ENCODE peak calls at places on chromosome 12, in four cellular contexts. Y is K562, C is GM12878, Q is HepG2. W is an unnamed sample.

GRCh38 chr12:113116875-113117274 is 18.7 kb downstream of the RASAL1 start:
- ATAC-seq in Y (peak; percentile 79), C (no peak), Q (no peak), W (no peak)

GRCh38 chr12:45128637-45129036 is 77.7 kb upstream of the DBX2 start:
- ATAC-seq in Y (no peak), C (no peak), Q (no peak), W (no peak)

GRCh38 chr12:53626702-53627169 is 554 bp upstream of the ATF7 start:
- ATAC-seq in Y (peak; percentile 0), C (peak; percentile 4), Q (no peak), W (no peak)

GRCh38 chr12:59372971-59373370 is 222.9 kb upstream of the SLC16A7 start:
- ATAC-seq in Y (no peak), C (peak; percentile 74), Q (peak; percentile 68), W (no peak)

GRCh38 chr12:121538699-121539061 is 42.1 kb downstream of the KDM2B start:
- ATAC-seq in Y (no peak), C (no peak), Q (peak; percentile 73), W (no peak)

GRCh38 chr12:3820122-3820521 is 53.1 kb downstream of the PARP11 start:
- ATAC-seq in Y (no peak), C (no peak), Q (no peak), W (no peak)

GRCh38 chr12:4064008-4064407 is 190.8 kb upstream of the PARP11 start:
- ATAC-seq in Y (no peak), C (no peak), Q (no peak), W (no peak)

GRCh38 chr12:119938049-119938667 is 50.9 kb upstream of the BICDL1 start:
- ATAC-seq in Y (peak; percentile 89), C (peak; percentile 89), Q (peak; percentile 67), W (no peak)

GRCh38 chr12:81146228-81147225 is 68.6 kb downstream of the ACSS3 start:
- ATAC-seq in Y (no peak), C (no peak), Q (peak; percentile 74), W (no peak)

DNA sequence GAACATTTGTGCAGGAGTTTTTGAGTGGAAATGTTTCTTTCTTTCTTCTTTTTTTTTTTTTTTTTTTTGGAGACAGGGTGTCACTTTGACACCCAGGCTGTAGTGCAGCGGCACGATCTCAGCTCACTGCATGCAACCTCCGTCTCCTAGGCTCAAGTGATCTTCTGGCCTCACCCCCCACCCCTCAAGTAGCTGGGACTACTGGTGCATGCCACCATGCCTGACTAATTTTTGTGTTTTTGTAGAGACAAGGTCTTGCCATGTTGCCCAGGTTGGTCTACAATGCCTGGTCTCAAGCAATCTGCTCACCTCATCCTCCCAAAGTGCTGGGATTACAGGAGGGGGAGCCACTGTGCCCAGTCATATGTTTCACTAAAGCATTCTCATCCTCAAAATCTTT is 69.2 kb upstream of the BCAT1 start:
- ATAC-seq in Y (no peak), C (no peak), Q (no peak), W (no peak)
- H3K4me1 ChIP-seq in Y (no peaks in the 10 kb centered on the region), C (peaks cover 35% of the 10 kb centered on the region), Q (no peaks in the 10 kb centered on the region), W (no peaks in the 10 kb centered on the region)

GRCh38 chr12:69529021-69529420 is 56.2 kb upstream of the CCT2 start:
- ATAC-seq in Y (no peak), C (peak; percentile 57), Q (no peak), W (no peak)
- H3K9me3 ChIP-seq in Y (no peaks in the 10 kb centered on the region), C (no peaks in the 10 kb centered on the region), Q (no peaks in the 10 kb centered on the region), W (no peaks in the 10 kb centered on the region)

DNA sequence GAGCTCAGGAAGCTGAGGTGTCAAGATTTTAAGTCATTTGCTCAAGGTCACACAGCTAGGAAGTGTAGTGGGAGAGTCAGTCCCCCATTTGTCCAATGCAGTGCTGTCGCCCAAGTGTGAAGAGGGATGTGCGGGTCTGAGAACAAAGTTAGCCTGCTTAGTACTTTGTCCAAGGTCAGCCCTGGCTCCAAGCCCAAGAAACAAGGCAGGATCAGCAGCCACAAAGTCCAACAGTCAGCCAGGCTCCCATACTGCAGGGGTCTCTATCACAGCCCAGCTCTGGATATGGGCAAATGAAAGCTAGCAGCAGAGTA is 90.8 kb upstream of the EEA1 start:
- ATAC-seq in Y (no peak), C (no peak), Q (peak; percentile 1), W (no peak)
- TF ChIP-seq EP300 in Y (no peak), C (no peak), Q (no peak), W (no peak)

DNA sequence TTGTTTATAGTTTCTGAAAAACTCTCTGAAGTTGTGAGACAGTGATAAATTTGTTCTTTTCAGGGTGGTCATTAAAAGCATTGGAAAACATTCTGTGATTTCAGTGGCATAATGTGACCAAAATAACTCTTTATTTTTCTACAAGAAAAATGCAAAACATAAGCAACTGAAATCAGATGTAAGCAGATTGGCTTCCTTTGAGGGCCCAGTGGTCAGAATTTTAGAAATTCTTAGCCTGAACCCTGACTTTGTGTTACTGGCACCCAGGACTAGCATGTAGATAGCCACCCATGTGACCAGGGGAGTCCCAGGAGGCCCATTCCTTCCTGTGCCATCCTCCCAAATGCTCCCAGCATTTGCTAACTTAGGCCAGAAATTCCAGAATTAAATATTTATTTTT is 145.6 kb upstream of the SLC38A2 start:
- ATAC-seq in Y (no peak), C (no peak), Q (no peak), W (peak; percentile 52)
- H3K4me1 ChIP-seq in Y (peaks cover 7% of the 10 kb centered on the region), C (peaks cover 30% of the 10 kb centered on the region), Q (peaks cover 100% of the 10 kb centered on the region), W (peaks cover 59% of the 10 kb centered on the region)

GRCh38 chr12:62651138-62651537 is 184.5 kb downstream of the MON2 start:
- ATAC-seq in Y (no peak), C (no peak), Q (no peak), W (no peak)

GRCh38 chr12:62654558-62655241 is 188.1 kb downstream of the MON2 start:
- ATAC-seq in Y (no peak), C (no peak), Q (no peak), W (no peak)

GRCh38 chr12:62655524-62656160 is 189.0 kb downstream of the MON2 start:
- ATAC-seq in Y (no peak), C (no peak), Q (no peak), W (no peak)

GRCh38 chr12:62653304-62653703 is 186.7 kb downstream of the MON2 start:
- ATAC-seq in Y (no peak), C (no peak), Q (no peak), W (no peak)

GRCh38 chr12:62653740-62654139 is 187.1 kb downstream of the MON2 start:
- ATAC-seq in Y (no peak), C (no peak), Q (no peak), W (no peak)
- H3K9me3 ChIP-seq in Y (no peaks in the 10 kb centered on the region), C (no peaks in the 10 kb centered on the region), Q (no peaks in the 10 kb centered on the region), W (no peaks in the 10 kb centered on the region)

GRCh38 chr12:43733687-43734086 is 24.9 kb downstream of the PUS7L start:
- ATAC-seq in Y (no peak), C (no peak), Q (no peak), W (no peak)

GRCh38 chr12:43728117-43728516 is 30.5 kb downstream of the PUS7L start:
- ATAC-seq in Y (no peak), C (no peak), Q (no peak), W (no peak)

GRCh38 chr12:43728698-43729097 is 29.9 kb downstream of the PUS7L start:
- ATAC-seq in Y (no peak), C (no peak), Q (no peak), W (no peak)

DNA sequence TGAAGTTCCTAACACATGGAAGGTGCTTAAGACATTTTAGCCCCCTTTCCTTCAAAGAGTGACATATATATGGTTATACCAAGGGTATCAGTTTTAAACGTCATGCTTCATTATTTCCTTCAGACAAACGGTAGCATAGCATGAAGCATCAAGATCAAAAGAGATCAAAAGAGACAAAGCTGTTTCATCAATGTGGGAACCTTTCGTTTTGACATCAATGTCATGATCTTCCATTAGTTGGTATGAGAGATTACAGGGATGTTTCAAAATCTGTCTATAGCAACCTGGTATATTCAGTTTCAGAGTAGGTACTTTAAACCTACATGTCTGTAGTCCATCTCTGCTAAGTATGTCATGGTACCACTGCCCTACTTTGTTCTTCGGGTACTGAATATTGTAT is 28.3 kb downstream of the PUS7L start:
- ATAC-seq in Y (no peak), C (no peak), Q (no peak), W (no peak)
- TF ChIP-seq EP300 in Y (no peak), C (no peak), Q (no peak), W (no peak)

GRCh38 chr12:46675736-46676135 is 150.1 kb downstream of the SLC38A4 start:
- ATAC-seq in Y (peak; percentile 59), C (peak; percentile 29), Q (no peak), W (no peak)

GRCh38 chr12:46676396-46676795 is 149.4 kb downstream of the SLC38A4 start:
- ATAC-seq in Y (no peak), C (no peak), Q (no peak), W (no peak)

GRCh38 chr12:46674126-46674525 is 151.7 kb downstream of the SLC38A4 start:
- ATAC-seq in Y (no peak), C (no peak), Q (no peak), W (no peak)

GRCh38 chr12:46676797-46677520 is 148.8 kb downstream of the SLC38A4 start:
- ATAC-seq in Y (no peak), C (no peak), Q (peak; percentile 54), W (no peak)

GRCh38 chr12:46674818-46675217 is 151.0 kb downstream of the SLC38A4 start:
- ATAC-seq in Y (no peak), C (no peak), Q (no peak), W (no peak)
- H3K4me1 ChIP-seq in Y (no peaks in the 10 kb centered on the region), C (no peaks in the 10 kb centered on the region), Q (peaks cover 26% of the 10 kb centered on the region), W (peaks cover 14% of the 10 kb centered on the region)

GRCh38 chr12:75939016-75939642 is 92.4 kb downstream of the PHLDA1 start:
- ATAC-seq in Y (no peak), C (no peak), Q (no peak), W (no peak)
- H3K9me3 ChIP-seq in Y (no peaks in the 10 kb centered on the region), C (no peaks in the 10 kb centered on the region), Q (no peaks in the 10 kb centered on the region), W (no peaks in the 10 kb centered on the region)

DNA sequence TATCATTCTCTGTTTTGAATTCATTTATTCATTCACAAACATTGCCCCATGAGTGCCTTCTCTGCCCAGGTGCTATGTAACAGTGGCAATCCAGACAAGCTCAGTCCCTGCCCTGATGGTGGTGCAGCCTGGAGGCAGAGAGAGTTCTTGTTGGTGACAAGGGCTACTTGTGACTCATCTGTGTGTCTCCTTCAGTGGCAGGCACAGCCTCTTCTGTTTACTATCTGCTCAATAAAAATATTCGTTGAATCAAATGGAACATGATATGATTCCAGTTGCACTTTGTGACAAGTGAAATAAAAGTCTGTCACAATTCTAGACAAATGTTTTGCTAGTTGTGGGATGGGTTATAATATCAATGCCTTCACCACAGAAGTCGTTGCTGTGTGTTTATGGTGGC is 20.6 kb upstream of the CPM start:
- ATAC-seq in Y (no peak), C (no peak), Q (no peak), W (no peak)
- TF ChIP-seq EP300 in Y (no peak), C (no peak), Q (no peak), W (no peak)

GRCh38 chr12:56434828-56435227 is 14.4 kb downstream of the TIMELESS start:
- ATAC-seq in Y (no peak), C (no peak), Q (no peak), W (no peak)
- H3K4me1 ChIP-seq in Y (peaks cover 21% of the 10 kb centered on the region), C (no peaks in the 10 kb centered on the region), Q (no peaks in the 10 kb centered on the region), W (no peaks in the 10 kb centered on the region)